ENCODE peak calls at places on chromosomes 7 and 10, in ten cellular contexts. F is stimulated activated naive CD8-positive, alpha-beta T cell treated with anti-CD3 and anti-CD28 coated beads, Interleukin-15, Interleukin-2, amounts not matched to agents 100 U/mL and 50 U/mL, for 24 hours; K is left ventricle myocardium inferior; E is amygdala; X is Calu3; H is GM12864; O is cardiac muscle cell; J is transverse colon; P is activated CD4-positive, alpha-beta T cell treated with anti-CD3 and anti-CD28 coated beads, Interleukin-2, amount 10 ng/mL, durations not matched to agents 7 days and 5 days; R is activated gamma-delta T cell treated with anti-CD3 and anti-CD28 coated beads, Interleukin-2, amount 50 U/mL, for 16 hours. V is an unnamed sample.

GRCh38 chr10:113187066-113187777 is 237.2 kb downstream of the TCF7L2 start:
- DNase-seq in H (no peak), R (no peak), F (no peak), O (peak), J (no peak), K (peak), X (no peak), E (peak), P (no peak), V (peak)

GRCh38 chr7:39644170-39644569 is 20.8 kb downstream of the RALA start:
- DNase-seq in X (no peak), P (no peak), K (no peak), H (no peak), F (no peak), R (no peak), O (peak), E (no peak), J (no peak), V (no peak)

GRCh38 chr10:83544049-83544448 is 595.3 kb upstream of the GHITM start:
- DNase-seq in X (no peak), F (no peak), E (no peak), K (no peak), O (no peak), J (no peak), H (no peak), R (no peak), P (no peak), V (no peak)

GRCh38 chr7:80054356-80054755 is 80.3 kb upstream of the GNAI1 start:
- DNase-seq in E (no peak), R (no peak), K (no peak), F (no peak), J (no peak), O (peak), H (no peak), X (no peak), P (no peak), V (no peak)

GRCh38 chr7:148230341-148230740 is 360.2 kb upstream of the C7orf33 start:
- DNase-seq in H (no peak), K (no peak), J (no peak), R (no peak), P (no peak), X (no peak), F (no peak), O (no peak), E (no peak), V (no peak)

GRCh38 chr7:158087196-158087595 is 500.4 kb downstream of the PTPRN2 start:
- DNase-seq in E (no peak), X (no peak), K (no peak), P (no peak), F (no peak), O (no peak), H (no peak), J (no peak), R (no peak), V (no peak)

GRCh38 chr10:48390933-48391845 is 84.7 kb downstream of the MAPK8 start:
- DNase-seq in F (peak), O (peak), E (no peak), J (no peak), K (no peak), R (no peak), H (peak), X (no peak), P (no peak), V (no peak)

GRCh38 chr7:142319970-142320369 is 62.1 kb upstream of the PRSS58 start:
- DNase-seq in O (no peak), H (no peak), K (no peak), X (peak), P (peak), F (peak), E (no peak), J (no peak), R (no peak), V (no peak)

GRCh38 chr10:94879214-94879613 is 59.2 kb upstream of the CYP2C9 start:
- DNase-seq in X (no peak), E (no peak), O (no peak), H (no peak), P (no peak), R (no peak), J (no peak), F (no peak), K (no peak), V (no peak)

GRCh38 chr7:24075426-24075810 is 208.6 kb upstream of the NPY start:
- DNase-seq in X (no peak), R (no peak), P (no peak), O (no peak), K (no peak), H (no peak), F (no peak), E (no peak), J (no peak), V (no peak)

GRCh38 chr10:28294169-28294532 is 8.7 kb downstream of the MPP7 start:
- DNase-seq in J (no peak), F (no peak), E (no peak), P (no peak), K (no peak), H (no peak), O (no peak), X (no peak), R (no peak), V (no peak)

GRCh38 chr10:93462881-93463280 is 19.3 kb downstream of the MYOF start:
- DNase-seq in R (no peak), H (peak), E (no peak), J (no peak), X (no peak), K (no peak), O (peak), P (peak), F (peak), V (peak)

GRCh38 chr10:1159131-1160061 is 103.2 kb downstream of the WDR37 start:
- DNase-seq in E (no peak), H (no peak), O (no peak), P (no peak), F (no peak), X (no peak), J (no peak), R (no peak), K (no peak), V (no peak)

GRCh38 chr7:26658698-26659084 is 205.7 kb downstream of the SKAP2 start:
- DNase-seq in K (no peak), P (no peak), X (no peak), R (no peak), F (no peak), H (no peak), E (no peak), O (no peak), J (no peak), V (no peak)

GRCh38 chr7:100965723-100966541 is 3.4 kb upstream of the MUC12 start:
- DNase-seq in P (peak), X (peak), H (no peak), E (no peak), O (peak), R (peak), J (peak), F (peak), K (peak), V (peak)

GRCh38 chr7:27704407-27705199 is 35.4 kb upstream of the TAX1BP1 start:
- DNase-seq in X (no peak), O (peak), K (no peak), R (no peak), E (no peak), H (no peak), P (no peak), F (no peak), J (no peak), V (no peak)

GRCh38 chr7:727104-727805 is at the start of gene PRKAR1B:
- DNase-seq in E (no peak), K (no peak), H (no peak), F (peak), R (no peak), X (peak), J (peak), P (peak), O (no peak), V (peak)

GRCh38 chr7:157693071-157693520 is 356.3 kb downstream of the DNAJB6 start:
- DNase-seq in R (no peak), H (no peak), O (no peak), K (no peak), E (no peak), P (no peak), X (no peak), F (no peak), J (no peak), V (no peak)

GRCh38 chr7:28228386-28228785 is 47.8 kb upstream of the JAZF1 start:
- DNase-seq in K (no peak), P (no peak), R (no peak), F (no peak), H (no peak), X (no peak), O (peak), J (no peak), E (no peak), V (no peak)

GRCh38 chr10:34235164-34235832 is 579.8 kb downstream of the PARD3 start:
- DNase-seq in X (no peak), F (no peak), E (no peak), R (no peak), J (no peak), O (no peak), P (no peak), H (no peak), K (no peak), V (peak)

GRCh38 chr7:108051449-108051848 is 48.5 kb upstream of the LAMB1 start:
- DNase-seq in P (no peak), E (no peak), O (no peak), H (no peak), F (no peak), J (no peak), R (no peak), K (no peak), X (no peak), V (no peak)

GRCh38 chr7:129798616-129799349 is 154.0 kb downstream of the UBE2H start:
- DNase-seq in J (no peak), F (no peak), H (no peak), P (no peak), E (no peak), O (no peak), K (no peak), X (no peak), R (no peak), V (no peak)

GRCh38 chr7:29224726-29225125 is 30.2 kb downstream of the CHN2 start:
- DNase-seq in P (no peak), E (no peak), O (no peak), R (no peak), F (no peak), K (no peak), X (no peak), H (no peak), J (no peak), V (no peak)

GRCh38 chr10:116974442-116975005 is 30.5 kb downstream of the SHTN1 start:
- DNase-seq in O (peak), E (no peak), J (no peak), K (no peak), P (no peak), X (no peak), H (no peak), R (no peak), F (no peak), V (no peak)

GRCh38 chr10:71618176-71618575 is 101.4 kb downstream of the C10orf105 start:
- DNase-seq in H (no peak), P (no peak), O (no peak), J (no peak), K (no peak), X (no peak), E (no peak), F (no peak), R (no peak), V (no peak)

GRCh38 chr7:67522504-67522903 is 525.9 kb downstream of the TYW1 start:
- DNase-seq in J (no peak), F (no peak), R (no peak), E (no peak), P (no peak), O (no peak), H (no peak), K (no peak), X (no peak), V (no peak)

GRCh38 chr7:74266191-74266963 is 12.2 kb upstream of the RFC2 start:
- DNase-seq in K (no peak), E (no peak), H (no peak), X (no peak), P (no peak), O (no peak), F (no peak), R (no peak), J (no peak), V (no peak)

V was measured in SJCRH30.